ENCODE peak calls at places on chromosomes 7 and 10, in five cellular contexts. Q is H1, Z is GM12878, Y is SK-N-SH, T is HCT116. R is an unnamed sample.

GRCh38 chr7:157046681-157047080 is 36.2 kb upstream of the MNX1 start:
- DNase-seq in Q (no peak), Z (no peak), Y (no peak), T (no peak), R (no peak)

GRCh38 chr7:31315758-31316157 is 24.8 kb downstream of the NEUROD6 start:
- DNase-seq in Q (no peak), Z (no peak), Y (no peak), T (no peak), R (no peak)

GRCh38 chr10:132904169-132904813 is 38.1 kb downstream of the CFAP46 start:
- DNase-seq in Q (no peak), Z (no peak), Y (peak), T (peak), R (peak)

GRCh38 chr7:91668217-91668616 is 212.3 kb downstream of the MTERF1 start:
- DNase-seq in Q (no peak), Z (no peak), Y (no peak), T (no peak), R (no peak)

GRCh38 chr7:43516581-43517342 is 66.1 kb upstream of the STK17A start:
- DNase-seq in Q (no peak), Z (peak), Y (no peak), T (no peak), R (no peak)

GRCh38 chr7:102211590-102212550 is 74.8 kb upstream of the SH2B2 start:
- DNase-seq in Q (no peak), Z (peak), Y (no peak), T (no peak), R (no peak)

GRCh38 chr7:46852795-46853194 is 729.1 kb downstream of the TNS3 start:
- DNase-seq in Q (no peak), Z (no peak), Y (no peak), T (no peak), R (no peak)

GRCh38 chr7:96407427-96407826 is 85.5 kb upstream of the SLC25A13 start:
- DNase-seq in Q (no peak), Z (no peak), Y (no peak), T (no peak), R (no peak)

GRCh38 chr7:96061844-96062243 is 260.1 kb downstream of the SLC25A13 start:
- DNase-seq in Q (no peak), Z (no peak), Y (no peak), T (no peak), R (no peak)

DNA sequence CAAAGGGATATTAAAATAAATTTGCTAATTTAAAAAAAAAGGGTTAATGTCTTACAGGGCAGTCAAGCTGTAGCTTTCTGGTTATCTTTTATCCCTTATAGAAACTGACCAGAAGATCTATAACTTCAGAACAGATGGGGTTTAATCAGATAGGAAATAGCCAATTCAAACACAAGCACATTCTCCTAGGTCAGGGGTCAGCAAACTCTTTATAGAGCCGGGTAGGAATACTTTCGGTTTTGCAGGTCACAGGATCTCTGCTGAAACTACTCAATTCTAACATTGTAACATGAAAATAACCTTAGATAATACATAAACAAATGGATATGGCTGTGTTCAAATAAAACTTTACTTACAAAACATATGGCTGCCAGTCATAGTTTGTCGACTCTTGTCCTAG is 479.8 kb downstream of the ADRA2A start:
- DNase-seq in Q (no peak), Z (no peak), Y (no peak), T (no peak), R (no peak)
- TF ChIP-seq JUND in Q (no peak), Z (no peak), Y (no peak), T (no peak), R (no peak)

GRCh38 chr7:148882668-148883232 is 1.3 kb downstream of the EZH2 start:
- DNase-seq in Q (no peak), Z (no peak), Y (no peak), T (no peak), R (no peak)
- TF ChIP-seq JUND in Q (no peak), Z (no peak), Y (no peak), T (no peak), R (no peak)

GRCh38 chr7:44634839-44635591 is 28.6 kb downstream of the OGDH start:
- DNase-seq in Q (no peak), Z (no peak), Y (no peak), T (no peak), R (no peak)
- TF ChIP-seq JUND in Q (no peak), Z (no peak), Y (no peak), T (no peak), R (no peak)

GRCh38 chr10:91350651-91351081 is 59.5 kb upstream of the HECTD2 start:
- DNase-seq in Q (no peak), Z (no peak), Y (no peak), T (no peak), R (no peak)
- TF ChIP-seq JUND in Q (no peak), Z (no peak), Y (no peak), T (no peak), R (no peak)

DNA sequence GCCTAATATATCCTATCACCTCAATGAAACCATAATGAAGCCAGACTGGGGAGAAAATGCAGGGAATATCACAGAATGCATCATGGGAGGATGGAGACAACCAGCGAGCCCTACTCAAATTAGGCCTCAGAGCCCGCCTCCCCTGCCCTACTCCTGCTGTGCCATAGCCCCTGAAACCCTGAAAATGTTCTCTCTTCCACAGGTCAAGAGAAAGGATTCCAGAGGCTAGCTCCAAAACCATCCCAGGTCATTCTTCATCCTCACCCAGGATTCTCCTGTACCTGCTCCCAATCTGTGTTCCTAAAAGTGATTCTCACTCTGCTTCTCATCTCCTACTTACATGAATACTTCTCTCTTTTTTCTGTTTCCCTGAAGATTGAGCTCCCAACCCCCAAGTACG is 31.5 kb downstream of the PRSS2 start:
- DNase-seq in Q (no peak), Z (no peak), Y (no peak), T (no peak), R (no peak)
- TF ChIP-seq JUND in Q (no peak), Z (no peak), Y (no peak), T (no peak), R (no peak)

GRCh38 chr7:21497072-21497471 is 45.8 kb upstream of the DNAH11 start:
- DNase-seq in Q (no peak), Z (no peak), Y (no peak), T (peak), R (peak)
- TF ChIP-seq JUND in Q (no peak), Z (no peak), Y (no peak), T (no peak), R (no peak)

GRCh38 chr7:124029789-124030188 is 3.1 kb downstream of the TMEM229A start:
- DNase-seq in Q (no peak), Z (no peak), Y (no peak), T (no peak), R (no peak)
- TF ChIP-seq JUND in Q (no peak), Z (no peak), Y (no peak), T (no peak), R (no peak)

GRCh38 chr7:116249969-116250553 is 39.7 kb downstream of the TES start:
- DNase-seq in Q (no peak), Z (no peak), Y (peak), T (peak), R (no peak)
- TF ChIP-seq JUND in Q (no peak), Z (no peak), Y (no peak), T (no peak), R (no peak)